ENCODE peak calls at places on chromosomes 3 and 15, in six cellular contexts. O is right lobe of liver, V is ovary, H is AG04450, I is A673, E is A549. Z is an unnamed sample.

GRCh38 chr15:90035835-90036220 is 34.7 kb downstream of the ZNF710 start:
- DNase-seq in O (peak), V (no peak), H (no peak), I (no peak), E (no peak), Z (peak)

GRCh38 chr3:179450321-179450720 is 949 bp downstream of the GNB4 start:
- DNase-seq in O (no peak), V (no peak), H (no peak), I (peak), E (no peak), Z (no peak)

GRCh38 chr3:34229871-34230270 is 431.4 kb downstream of the PDCD6IP start:
- DNase-seq in O (no peak), V (no peak), H (no peak), I (peak), E (no peak), Z (no peak)

GRCh38 chr15:32667321-32667720 is 25.8 kb downstream of the SCG5 start:
- DNase-seq in O (no peak), V (no peak), H (no peak), I (no peak), E (no peak), Z (no peak)

GRCh38 chr15:69305204-69305931 is 6.7 kb downstream of the PAQR5 start:
- DNase-seq in O (no peak), V (no peak), H (peak), I (peak), E (peak), Z (no peak)

GRCh38 chr3:76199382-76199781 is 414.0 kb upstream of the ZNF717 start:
- DNase-seq in O (no peak), V (no peak), H (no peak), I (no peak), E (no peak), Z (no peak)

GRCh38 chr3:14577897-14578296 is 37.8 kb upstream of the GRIP2 start:
- DNase-seq in O (no peak), V (no peak), H (no peak), I (no peak), E (no peak), Z (no peak)

GRCh38 chr15:45640610-45641009 is 5.8 kb downstream of the SQOR start:
- DNase-seq in O (no peak), V (no peak), H (peak), I (no peak), E (peak), Z (no peak)

GRCh38 chr15:28886431-28887343 is 913 bp downstream of the APBA2 start:
- DNase-seq in O (peak), V (no peak), H (no peak), I (no peak), E (no peak), Z (no peak)
- H3K4me3 ChIP-seq in O (peak), V (no peak), H (peak), I (peak), E (peak), Z (peak)

GRCh38 chr3:71194785-71195184 is 388.7 kb downstream of the FOXP1 start:
- DNase-seq in O (no peak), V (no peak), H (no peak), I (no peak), E (no peak), Z (no peak)
- TF ChIP-seq CTCF in O (no peak), V (no peak), H (no peak), I (no peak), E (no peak), Z (no peak)

GRCh38 chr3:146159037-146159436 is 1.9 kb downstream of the PLOD2 start:
- DNase-seq in O (no peak), V (no peak), H (no peak), I (no peak), E (no peak), Z (no peak)
- H3K4me3 ChIP-seq in O (no peak), V (peak), H (peak), I (peak), E (peak), Z (peak)

GRCh38 chr3:62659660-62660059 is 215.6 kb downstream of the CADPS start:
- DNase-seq in O (no peak), V (no peak), H (no peak), I (peak), E (no peak), Z (no peak)
- TF ChIP-seq CTCF in O (no peak), V (no peak), H (no peak), I (peak), E (no peak), Z (no peak)

DNA sequence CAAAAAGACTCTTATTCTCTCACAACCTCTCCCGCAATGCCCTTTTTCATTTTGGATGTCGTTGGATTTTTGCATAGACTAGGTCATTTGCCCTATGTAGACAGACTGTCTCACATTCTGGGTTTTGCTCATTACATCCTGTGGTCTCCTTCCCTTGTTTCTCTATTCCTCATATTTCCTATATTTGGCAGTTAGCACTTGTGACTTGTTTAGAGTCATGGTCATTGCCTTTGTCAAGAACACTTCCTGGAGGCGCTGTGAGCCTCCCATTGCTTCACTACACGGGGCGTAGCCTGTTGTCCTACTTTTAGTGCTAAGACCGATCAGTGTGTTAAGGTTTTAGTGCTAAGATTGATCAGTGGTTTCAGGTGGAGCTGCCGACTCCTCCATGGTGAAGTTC is 16.1 kb upstream of the TATDN2 start:
- DNase-seq in O (no peak), V (no peak), H (no peak), I (no peak), E (no peak), Z (no peak)
- H3K4me3 ChIP-seq in O (no peak), V (no peak), H (no peak), I (no peak), E (no peak), Z (no peak)

DNA sequence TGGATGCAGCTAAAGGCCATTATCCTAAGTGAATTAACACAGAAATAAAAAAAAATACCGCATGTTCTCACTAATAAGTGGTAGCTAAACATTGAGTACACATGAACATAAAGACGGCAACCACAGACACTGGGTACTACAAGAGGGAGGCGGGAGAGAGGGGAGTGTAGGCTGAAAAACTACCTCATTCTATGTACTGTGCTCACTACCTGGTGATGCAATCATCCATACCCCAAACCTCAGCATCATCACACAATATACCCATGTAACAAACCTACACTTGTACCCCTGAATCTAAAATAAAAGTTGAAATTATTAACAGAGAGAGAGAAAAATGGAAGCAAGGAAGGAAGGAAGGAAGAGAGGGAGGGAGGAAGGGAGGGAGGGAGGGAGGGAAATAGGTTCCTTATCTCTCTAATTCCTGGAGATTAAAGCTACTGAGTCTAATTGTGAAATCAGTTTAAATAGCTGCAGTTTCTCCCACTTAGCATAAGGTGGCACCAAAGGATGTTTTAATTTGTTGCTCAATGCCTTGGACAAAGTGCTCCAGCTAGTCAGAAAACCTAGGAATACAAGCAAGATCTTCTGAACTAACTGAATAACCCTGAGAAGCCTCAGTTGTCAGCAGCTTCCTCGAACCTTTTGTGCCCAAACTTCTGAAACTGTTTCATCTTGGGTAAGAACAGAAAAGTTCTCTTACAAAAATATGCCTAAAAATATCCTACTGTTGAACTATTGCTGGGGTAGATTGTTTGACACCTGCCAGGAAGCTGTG is 79.4 kb upstream of the ATP11B start:
- DNase-seq in O (no peak), V (no peak), H (peak), I (peak), E (peak), Z (no peak)
- TF ChIP-seq CTCF in O (peak), V (peak), H (peak), I (peak), E (peak), Z (peak)